ENCODE peak calls at places on chromosomes 3 and 15, in eight cellular contexts. G is neuronal stem cell, J is spleen, C is transverse colon, K is uterus, O is small intestine, V is AG04450, F is stomach. Z is an unnamed sample.

GRCh38 chr3:168336276-168336675 is 240.6 kb upstream of the GOLIM4 start:
- DNase-seq in G (no peak), J (no peak), C (no peak), K (no peak), O (no peak), V (no peak), F (no peak), Z (no peak)

GRCh38 chr15:42503822-42504221 is 8.4 kb downstream of the SNAP23 start:
- DNase-seq in G (no peak), J (no peak), C (no peak), K (no peak), O (no peak), V (no peak), F (no peak), Z (no peak)

GRCh38 chr3:39226106-39226741 is 33.8 kb upstream of the XIRP1 start:
- DNase-seq in G (no peak), J (no peak), C (no peak), K (no peak), O (no peak), V (no peak), F (no peak), Z (no peak)

GRCh38 chr15:89125038-89125826 is 37.0 kb downstream of the ABHD2 start:
- DNase-seq in G (no peak), J (no peak), C (no peak), K (no peak), O (no peak), V (no peak), F (peak), Z (no peak)

GRCh38 chr15:39180494-39180930 is 400.4 kb upstream of the THBS1 start:
- DNase-seq in G (no peak), J (no peak), C (no peak), K (no peak), O (no peak), V (peak), F (no peak), Z (no peak)

GRCh38 chr15:88572030-88572333 is 25.5 kb upstream of the DET1 start:
- DNase-seq in G (no peak), J (no peak), C (no peak), K (no peak), O (no peak), V (no peak), F (no peak), Z (no peak)

GRCh38 chr15:92012368-92012629 is 158.8 kb downstream of the SLCO3A1 start:
- DNase-seq in G (no peak), J (no peak), C (no peak), K (no peak), O (no peak), V (no peak), F (no peak), Z (no peak)

GRCh38 chr3:157156844-157157635 is 2.9 kb downstream of the CCNL1 start:
- DNase-seq in G (no peak), J (no peak), C (no peak), K (no peak), O (peak), V (no peak), F (no peak), Z (no peak)

GRCh38 chr15:77031376-77032050 is 36.6 kb downstream of the PSTPIP1 start:
- DNase-seq in G (no peak), J (peak), C (peak), K (no peak), O (peak), V (no peak), F (peak), Z (no peak)

GRCh38 chr15:50889589-50889988 is 18.9 kb upstream of the AP4E1 start:
- DNase-seq in G (no peak), J (no peak), C (no peak), K (no peak), O (no peak), V (no peak), F (no peak), Z (peak)

GRCh38 chr3:127833281-127834032 is 11.1 kb upstream of the MGLL start:
- DNase-seq in G (no peak), J (no peak), C (no peak), K (no peak), O (peak), V (no peak), F (peak), Z (no peak)

GRCh38 chr3:34449305-34449704 is 650.9 kb downstream of the PDCD6IP start:
- DNase-seq in G (no peak), J (no peak), C (no peak), K (no peak), O (no peak), V (no peak), F (no peak), Z (no peak)

GRCh38 chr15:57969355-57969754 is 96.2 kb downstream of the ALDH1A2 start:
- DNase-seq in G (no peak), J (no peak), C (no peak), K (no peak), O (peak), V (no peak), F (no peak), Z (no peak)

GRCh38 chr3:142723665-142723967 is 218 bp upstream of the TRPC1 start:
- DNase-seq in G (no peak), J (no peak), C (peak), K (no peak), O (no peak), V (no peak), F (no peak), Z (no peak)

DNA sequence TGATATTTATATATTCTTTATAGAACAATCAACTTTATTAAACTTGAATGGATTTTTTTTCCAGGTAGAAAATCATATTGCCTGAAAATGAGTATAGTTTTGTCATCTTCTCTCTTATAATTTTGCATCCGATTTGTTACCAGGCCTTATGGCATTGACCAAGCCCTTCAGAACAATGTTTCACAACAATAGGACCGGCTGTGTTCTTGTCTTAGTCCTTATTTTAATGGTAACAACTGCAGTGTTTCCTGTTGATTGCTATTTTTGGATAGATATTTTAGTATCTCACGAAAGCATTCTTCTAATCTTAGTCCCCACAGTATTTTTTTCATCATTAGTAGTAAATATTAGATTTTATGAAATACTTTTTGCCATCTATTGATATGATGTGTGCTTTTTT is 88.1 kb upstream of the ANKRD34C start:
- DNase-seq in G (no peak), J (no peak), C (no peak), K (no peak), O (no peak), V (no peak), F (no peak), Z (no peak)
- H3K27ac ChIP-seq in G (no peak), J (no peak), C (no peak), K (no peak), O (no peak), V (no peak), F (no peak), Z (no peak)

DNA sequence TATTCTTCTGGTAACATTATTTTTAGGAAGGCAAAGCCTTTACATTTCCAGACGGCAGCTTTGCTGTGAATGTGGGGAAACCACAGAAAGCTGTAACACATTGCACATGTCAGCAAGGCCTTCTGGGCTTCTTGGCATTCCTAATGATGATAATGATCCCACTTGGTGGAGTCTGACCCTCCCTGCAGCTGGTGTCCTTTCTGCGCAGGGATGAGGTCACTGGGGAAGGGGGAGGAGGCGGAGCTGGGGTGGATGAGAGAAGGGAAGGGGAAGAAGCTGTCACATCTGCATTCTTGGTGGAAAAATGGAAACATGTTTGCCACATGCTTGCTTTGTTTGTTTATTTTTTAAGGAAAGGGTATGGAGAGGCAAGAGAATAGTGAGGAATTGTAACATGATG is 68.6 kb downstream of the FILIP1L start:
- DNase-seq in G (no peak), J (no peak), C (peak), K (peak), O (no peak), V (peak), F (no peak), Z (no peak)
- H3K27ac ChIP-seq in G (no peak), J (peak), C (peak), K (peak), O (no peak), V (peak), F (peak), Z (no peak)

GRCh38 chr15:85100186-85100937 is 118.7 kb downstream of the PDE8A start:
- DNase-seq in G (no peak), J (no peak), C (no peak), K (no peak), O (no peak), V (no peak), F (no peak), Z (peak)

GRCh38 chr15:85097250-85097649 is 115.6 kb downstream of the PDE8A start:
- DNase-seq in G (no peak), J (no peak), C (no peak), K (no peak), O (no peak), V (no peak), F (no peak), Z (peak)

GRCh38 chr15:85095566-85095965 is 113.9 kb downstream of the PDE8A start:
- DNase-seq in G (no peak), J (no peak), C (no peak), K (no peak), O (no peak), V (no peak), F (no peak), Z (peak)

GRCh38 chr15:85099195-85099803 is 117.6 kb downstream of the PDE8A start:
- DNase-seq in G (no peak), J (no peak), C (no peak), K (no peak), O (no peak), V (no peak), F (no peak), Z (no peak)

GRCh38 chr15:85097706-85098105 is 116.0 kb downstream of the PDE8A start:
- DNase-seq in G (no peak), J (no peak), C (no peak), K (no peak), O (peak), V (no peak), F (no peak), Z (no peak)
- H3K27ac ChIP-seq in G (no peak), J (no peak), C (no peak), K (no peak), O (no peak), V (no peak), F (no peak), Z (peak)

DNA sequence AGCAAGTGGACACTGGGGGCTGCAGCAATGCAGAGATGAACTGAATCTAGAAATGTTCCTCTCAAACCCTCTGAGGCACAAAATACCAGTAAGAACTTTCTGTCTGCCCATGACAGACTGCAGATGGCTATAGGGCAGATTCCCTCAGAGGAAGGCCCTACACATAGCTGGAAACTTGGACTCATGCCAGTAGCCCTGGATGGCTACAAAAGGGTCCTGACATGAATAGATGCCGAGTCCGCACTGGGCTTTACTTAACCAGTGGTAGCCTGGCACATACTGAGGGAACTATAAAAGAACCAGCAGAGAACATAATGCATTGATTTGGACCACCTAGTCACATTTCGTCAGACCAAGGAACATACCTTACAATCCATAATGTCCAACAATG is 66.7 kb downstream of the C3orf80 start:
- DNase-seq in G (no peak), J (no peak), C (no peak), K (no peak), O (no peak), V (no peak), F (no peak), Z (no peak)
- H3K27ac ChIP-seq in G (no peak), J (no peak), C (no peak), K (no peak), O (no peak), V (no peak), F (no peak), Z (no peak)

GRCh38 chr3:183537295-183537730 is 18.2 kb downstream of the KLHL6 start:
- DNase-seq in G (no peak), J (no peak), C (no peak), K (no peak), O (no peak), V (no peak), F (no peak), Z (no peak)

GRCh38 chr3:183533410-183534132 is 21.9 kb downstream of the KLHL6 start:
- DNase-seq in G (no peak), J (no peak), C (peak), K (no peak), O (no peak), V (no peak), F (no peak), Z (peak)

GRCh38 chr3:183532620-183533409 is 22.7 kb downstream of the KLHL6 start:
- DNase-seq in G (no peak), J (no peak), C (no peak), K (no peak), O (peak), V (no peak), F (no peak), Z (no peak)

GRCh38 chr3:183536238-183536880 is 19.1 kb downstream of the KLHL6 start:
- DNase-seq in G (no peak), J (no peak), C (peak), K (no peak), O (no peak), V (no peak), F (no peak), Z (no peak)

GRCh38 chr3:183534249-183534648 is 21.3 kb downstream of the KLHL6 start:
- DNase-seq in G (no peak), J (no peak), C (no peak), K (no peak), O (no peak), V (no peak), F (no peak), Z (no peak)
- H3K27ac ChIP-seq in G (no peak), J (no peak), C (peak), K (no peak), O (no peak), V (no peak), F (no peak), Z (no peak)

GRCh38 chr3:65146149-65146548 is 458.3 kb upstream of the ADAMTS9 start:
- DNase-seq in G (no peak), J (no peak), C (no peak), K (no peak), O (no peak), V (no peak), F (no peak), Z (peak)
- H3K27ac ChIP-seq in G (no peak), J (no peak), C (no peak), K (no peak), O (no peak), V (no peak), F (no peak), Z (no peak)

DNA sequence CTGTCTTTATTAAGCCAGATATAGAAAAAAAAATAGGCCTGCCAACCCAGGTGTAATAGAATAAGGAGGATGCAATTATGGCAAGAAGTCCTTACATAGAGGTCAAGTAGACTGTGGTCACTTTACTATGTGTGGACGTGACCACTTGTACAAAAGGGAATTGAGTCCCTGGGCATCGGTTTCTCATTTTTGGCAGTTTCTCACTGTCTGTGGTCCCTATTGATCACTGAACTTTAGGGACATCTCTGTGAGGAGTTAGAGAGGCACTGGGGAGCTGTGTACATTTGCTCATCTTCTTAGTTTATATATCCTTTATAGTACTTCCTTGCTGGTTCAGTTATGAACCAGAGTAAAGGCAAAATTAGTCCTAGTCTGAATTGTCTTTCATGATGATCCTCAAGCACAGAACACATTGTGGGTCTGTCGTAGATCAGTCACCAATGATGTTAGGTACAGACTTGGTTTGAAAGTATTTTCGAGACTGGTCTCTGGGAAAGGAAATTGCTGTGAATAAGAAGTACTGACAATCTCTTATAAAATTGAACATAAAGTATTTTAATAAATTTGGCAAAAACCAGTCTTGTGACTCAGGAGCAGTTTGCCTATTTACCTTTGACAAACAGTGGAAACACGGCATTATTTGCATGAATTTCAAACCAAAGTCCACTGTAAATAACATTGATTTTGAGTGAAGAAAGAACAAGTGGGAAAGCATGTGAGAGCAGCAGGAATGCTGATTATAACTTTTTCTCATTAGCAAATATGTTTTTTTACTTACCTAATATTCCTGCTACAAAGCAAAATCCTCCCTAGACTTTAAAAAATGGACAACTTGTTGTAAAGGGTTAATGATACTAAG is 218.9 kb upstream of the DPH6 start:
- DNase-seq in G (no peak), J (no peak), C (no peak), K (no peak), O (no peak), V (no peak), F (no peak), Z (no peak)
- H3K27ac ChIP-seq in G (no peak), J (no peak), C (no peak), K (no peak), O (no peak), V (no peak), F (no peak), Z (no peak)

GRCh38 chr3:123635220-123635619 is 50.4 kb upstream of the HACD2 start:
- DNase-seq in G (no peak), J (no peak), C (no peak), K (no peak), O (no peak), V (no peak), F (no peak), Z (no peak)

GRCh38 chr3:123634149-123635051 is 49.5 kb upstream of the HACD2 start:
- DNase-seq in G (no peak), J (no peak), C (no peak), K (no peak), O (no peak), V (no peak), F (no peak), Z (no peak)

GRCh38 chr3:123637131-123637530 is 52.3 kb upstream of the HACD2 start:
- DNase-seq in G (no peak), J (no peak), C (no peak), K (no peak), O (no peak), V (no peak), F (no peak), Z (no peak)

GRCh38 chr3:123636431-123636841 is 51.6 kb upstream of the HACD2 start:
- DNase-seq in G (peak), J (no peak), C (no peak), K (no peak), O (no peak), V (no peak), F (no peak), Z (no peak)

DNA sequence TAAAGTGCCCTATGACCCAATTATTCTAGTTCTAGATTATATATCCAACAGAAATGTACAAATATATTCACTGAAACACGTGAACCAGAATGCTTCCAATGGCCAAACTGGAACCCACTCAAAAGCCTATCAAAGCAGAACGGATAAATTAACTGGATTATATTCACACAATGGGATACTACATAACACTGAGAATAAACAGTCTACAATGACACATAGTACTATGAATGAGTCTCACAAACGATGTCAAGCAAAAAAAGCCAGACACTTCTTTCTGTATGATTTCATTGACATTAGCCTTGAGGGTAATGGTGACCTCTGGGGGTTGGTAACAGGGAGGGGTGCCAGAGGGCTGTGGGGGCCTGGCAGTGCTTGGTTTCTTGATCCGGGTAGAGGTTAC is 50.9 kb upstream of the HACD2 start:
- DNase-seq in G (no peak), J (no peak), C (no peak), K (no peak), O (no peak), V (no peak), F (no peak), Z (no peak)
- H3K27ac ChIP-seq in G (peak), J (no peak), C (peak), K (peak), O (no peak), V (no peak), F (peak), Z (no peak)

Z was measured in lung.